ENCODE peak calls at places on chromosomes 3 and 15, in six cellular contexts. P is hepatocyte, N is PC-3, X is GM23338, J is HCT116, R is neural progenitor cell. A is an unnamed sample.

GRCh38 chr3:14602804-14603644 is 48.5 kb upstream of the CCDC174 start:
- DNase-seq in P (peak), R (peak), J (no peak), N (peak), X (peak), A (no peak)

GRCh38 chr15:59222106-59222505 is 15.5 kb downstream of the LDHAL6B start:
- DNase-seq in X (no peak), J (no peak), N (peak), R (no peak), P (no peak), A (no peak)

GRCh38 chr3:139935071-139935865 is at the start of gene CLSTN2:
- DNase-seq in R (peak), J (no peak), N (no peak), P (peak), X (peak), A (peak)

GRCh38 chr3:116474356-116475200 is 29.3 kb upstream of the LSAMP start:
- DNase-seq in X (no peak), J (no peak), R (peak), N (no peak), P (no peak), A (no peak)

GRCh38 chr15:27088584-27089232 is 117.7 kb downstream of the GABRG3 start:
- DNase-seq in N (no peak), R (no peak), X (no peak), J (no peak), P (no peak), A (no peak)

GRCh38 chr3:12193485-12194165 is 34.9 kb upstream of the TIMP4 start:
- DNase-seq in X (no peak), J (peak), N (peak), R (no peak), P (peak), A (peak)

GRCh38 chr15:67244966-67245478 is 9.4 kb downstream of the AAGAB start:
- DNase-seq in R (no peak), X (no peak), J (no peak), N (no peak), P (no peak), A (no peak)

GRCh38 chr15:25741253-25741575 is 121.9 kb downstream of the ATP10A start:
- DNase-seq in R (no peak), X (no peak), N (no peak), P (no peak), J (no peak), A (no peak)

GRCh38 chr3:27669505-27670085 is 52.5 kb downstream of the EOMES start:
- DNase-seq in P (no peak), N (no peak), J (no peak), R (no peak), X (no peak), A (no peak)

GRCh38 chr15:77296773-77297337 is 123.0 kb downstream of the PEAK1 start:
- DNase-seq in R (no peak), X (no peak), N (no peak), J (no peak), P (no peak), A (no peak)

GRCh38 chr3:170421147-170421641 is 2.5 kb downstream of the CLDN11 start:
- DNase-seq in N (no peak), P (peak), J (no peak), X (no peak), R (peak), A (no peak)

GRCh38 chr3:108698461-108698860 is 58.7 kb downstream of the RETNLB start:
- DNase-seq in P (no peak), R (no peak), X (no peak), N (no peak), J (no peak), A (no peak)

GRCh38 chr15:71596672-71597071 is 213.7 kb upstream of the NR2E3 start:
- DNase-seq in P (no peak), R (no peak), N (no peak), J (no peak), X (peak), A (no peak)

GRCh38 chr15:40379853-40380252 is 2.7 kb upstream of the KNSTRN start:
- DNase-seq in X (no peak), R (no peak), N (peak), P (peak), J (peak), A (no peak)

GRCh38 chr15:77627067-77627466 is 5.6 kb downstream of the LINGO1 start:
- DNase-seq in X (no peak), P (no peak), N (no peak), R (no peak), J (no peak), A (no peak)

GRCh38 chr3:47578119-47578630 is 490 bp downstream of the CSPG5 start:
- DNase-seq in R (peak), P (peak), N (no peak), X (peak), J (no peak), A (peak)

GRCh38 chr15:92960996-92961681 is 61.0 kb downstream of the CHD2 start:
- DNase-seq in R (no peak), N (peak), P (no peak), J (no peak), X (no peak), A (no peak)

GRCh38 chr3:23656821-23657220 is 148.9 kb upstream of the UBE2E1 start:
- DNase-seq in P (no peak), R (no peak), N (no peak), X (no peak), J (no peak), A (no peak)

GRCh38 chr3:118641608-118642007 is 393.0 kb downstream of the IGSF11 start:
- DNase-seq in P (peak), J (no peak), R (peak), X (peak), N (no peak), A (no peak)

GRCh38 chr15:52206446-52206845 is 15.3 kb upstream of the GNB5 start:
- DNase-seq in X (no peak), R (no peak), N (no peak), J (no peak), P (no peak), A (no peak)

GRCh38 chr3:128080323-128080898 is 28.2 kb downstream of the SEC61A1 start:
- DNase-seq in R (no peak), N (peak), J (no peak), X (no peak), P (no peak), A (no peak)

GRCh38 chr3:190073264-190073663 is 47.4 kb downstream of the P3H2 start:
- DNase-seq in X (no peak), R (no peak), P (peak), J (no peak), N (no peak), A (no peak)

GRCh38 chr3:167780214-167780613 is 44.7 kb downstream of the SERPINI1 start:
- DNase-seq in X (no peak), P (no peak), R (no peak), N (no peak), J (no peak), A (no peak)

GRCh38 chr3:126553284-126553811 is 5.4 kb downstream of the C3orf22 start:
- DNase-seq in P (no peak), X (no peak), N (no peak), R (no peak), J (no peak), A (no peak)

GRCh38 chr15:56794150-56794922 is 61.0 kb upstream of the ZNF280D start:
- DNase-seq in R (no peak), N (no peak), J (no peak), X (no peak), P (no peak), A (no peak)

GRCh38 chr15:65940618-65940909 is 71.3 kb downstream of the RAB11A start:
- DNase-seq in P (no peak), X (no peak), N (peak), J (no peak), R (no peak), A (no peak)

GRCh38 chr15:55703873-55704285 is 39.1 kb downstream of the PRTG start:
- DNase-seq in P (no peak), R (no peak), X (no peak), J (no peak), N (no peak), A (no peak)

GRCh38 chr15:85488997-85489396 is 108.6 kb downstream of the AKAP13 start:
- DNase-seq in X (no peak), J (no peak), N (no peak), P (no peak), R (no peak), A (no peak)

GRCh38 chr15:67724679-67725365 is 100.5 kb upstream of the SKOR1 start:
- DNase-seq in N (no peak), R (no peak), X (no peak), J (no peak), P (no peak), A (no peak)

DNA sequence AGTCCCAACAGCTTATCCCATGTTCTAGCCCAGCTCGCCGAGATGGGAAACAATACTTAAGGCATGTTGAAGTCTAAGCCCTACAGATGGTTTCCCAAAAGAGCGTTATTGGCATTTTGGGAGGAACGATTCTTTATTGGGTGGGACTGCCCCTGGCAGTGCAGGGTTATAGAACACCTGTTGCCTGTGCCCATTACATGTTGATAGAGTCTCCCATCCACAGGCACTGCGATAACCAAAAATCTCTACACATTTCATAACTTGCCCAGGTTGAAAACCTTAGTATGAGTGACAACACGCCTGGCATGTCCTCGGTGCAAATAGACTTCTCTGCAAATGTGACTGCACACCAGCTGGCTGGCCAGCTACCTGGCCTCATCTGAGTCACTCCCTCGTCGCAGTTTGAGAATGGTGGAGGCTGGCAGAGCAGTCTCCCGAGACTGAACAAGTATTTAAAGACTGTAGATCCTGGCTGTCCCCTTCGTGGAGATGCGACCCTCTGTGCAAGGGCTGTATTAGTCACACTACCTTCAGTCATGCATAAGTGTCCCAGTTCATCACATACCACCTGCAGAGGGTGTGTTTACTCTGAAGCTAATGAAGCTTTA is 18.7 kb downstream of the ZNF80 start:
- DNase-seq in J (no peak), R (no peak), X (no peak), N (no peak), P (no peak), A (no peak)
- TF ChIP-seq CTCF in J (no peak), R (no peak), X (no peak), N (no peak), P (no peak), A (no peak)

DNA sequence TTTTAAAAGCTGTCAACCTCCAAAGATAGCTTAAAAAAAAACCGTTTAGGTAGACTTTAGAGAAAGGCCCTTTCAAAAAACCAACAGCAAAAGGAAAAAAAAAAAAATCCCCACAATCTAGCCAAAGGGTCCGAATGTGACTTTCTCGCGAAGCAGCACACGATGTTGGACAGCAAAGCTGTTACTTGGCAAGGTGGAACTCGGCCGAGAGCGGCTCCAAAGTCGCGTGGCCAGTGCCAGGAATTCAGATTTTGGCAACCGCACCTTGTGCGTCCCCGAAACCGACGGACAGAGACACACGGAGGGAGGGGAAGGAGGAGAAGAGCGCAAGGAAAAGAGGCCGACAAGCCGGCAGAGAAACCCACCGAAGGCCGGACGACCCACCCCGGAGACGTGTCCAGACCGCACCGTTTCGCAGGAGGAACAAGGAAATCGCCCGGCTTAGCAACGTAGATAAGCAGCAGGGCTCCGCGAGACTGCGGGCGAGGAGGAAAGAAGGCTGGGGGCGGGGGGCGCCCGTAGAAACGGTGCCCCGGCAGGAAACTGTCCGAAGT is 517.3 kb downstream of the MECOM start:
- DNase-seq in X (peak), J (no peak), N (peak), R (peak), P (peak), A (no peak)
- TF ChIP-seq EZH2 in X (peak), J (peak), N (no peak), R (peak), P (peak), A (no peak)

GRCh38 chr3:143977326-143978262 is 6.0 kb downstream of the DIPK2A start:
- DNase-seq in J (no peak), P (no peak), N (peak), R (no peak), X (no peak), A (peak)
- TF ChIP-seq EZH2phosphoT487 in J (no peak), P (no peak), N (no peak), R (no peak), X (no peak), A (no peak)

DNA sequence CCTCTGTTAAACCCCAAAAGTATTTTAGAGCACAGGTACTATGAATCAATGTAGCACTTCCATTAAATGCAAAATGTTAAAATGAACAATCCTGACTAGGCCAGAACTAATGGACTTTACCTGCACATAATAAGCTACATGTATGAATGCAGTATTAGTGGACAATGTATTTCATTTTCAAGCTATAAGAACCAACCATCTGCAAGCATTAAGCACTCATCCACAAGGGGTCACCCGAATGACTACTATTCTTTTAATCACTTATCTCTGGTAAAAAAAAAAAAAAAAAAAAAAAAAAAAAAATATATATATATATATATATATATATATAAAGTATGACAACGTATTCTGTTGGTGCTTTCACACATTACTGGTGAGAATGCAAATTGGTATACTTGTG is 7.2 kb downstream of the HERC1 start:
- DNase-seq in R (no peak), N (peak), P (no peak), J (no peak), X (no peak), A (no peak)
- TF ChIP-seq CTCF in R (no peak), N (peak), P (no peak), J (no peak), X (no peak), A (no peak)

DNA sequence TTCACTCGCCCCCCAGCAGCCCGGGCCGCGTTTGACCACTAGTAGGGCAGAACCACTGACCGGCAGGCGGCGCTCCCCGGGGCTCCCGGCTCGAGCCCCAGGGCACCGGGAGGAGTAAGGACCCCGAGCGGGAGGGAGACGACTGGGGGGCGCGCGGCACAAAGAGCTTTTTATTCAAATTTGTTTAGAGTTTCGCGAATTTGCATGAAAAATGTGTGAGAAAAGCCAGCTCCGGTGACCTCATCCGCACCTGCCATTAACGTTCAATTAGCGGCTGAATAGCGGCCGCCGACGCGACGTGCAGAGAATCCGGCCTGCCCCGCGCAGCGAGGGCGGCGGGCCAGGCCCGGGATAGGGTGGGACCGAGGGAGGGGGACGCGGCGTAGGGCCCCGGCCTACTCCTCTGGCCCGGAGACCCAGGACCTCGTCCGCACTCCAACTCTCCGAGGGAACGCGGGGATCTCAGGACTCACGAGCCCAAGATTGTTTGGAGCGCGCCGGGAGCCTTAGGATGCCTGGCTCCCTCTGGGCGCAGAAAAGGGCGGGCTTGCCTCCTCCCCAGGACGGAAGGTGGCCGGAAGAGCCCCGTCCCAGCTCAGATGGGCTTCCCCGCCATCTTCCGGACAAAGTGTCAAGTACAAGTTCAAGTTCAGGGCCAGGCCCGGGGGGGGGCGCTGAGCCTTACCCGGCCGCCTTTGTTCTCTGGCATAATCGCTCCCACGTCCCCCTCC is 64.9 kb upstream of the POLG start:
- DNase-seq in J (no peak), X (peak), R (peak), P (peak), N (peak), A (peak)
- TF ChIP-seq EZH2 in J (no peak), X (peak), R (peak), P (peak), N (no peak), A (no peak)

A was measured in MM.1S.